ENCODE peak calls at places on chromosomes 16 and 17, in six cellular contexts. O, R, E, Q, V and X are unnamed samples.
A peak's percentile ranks its signal among the peaks of the same experiment; 100 is the strongest.

GRCh38 chr16:977896-978295 is 3.7 kb upstream of the SOX8 start:
- DNase-seq in V (no peak), R (no peak), Q (no peak), E (no peak), O (no peak), X (no peak)

GRCh38 chr17:56801506-56802178 is 32.1 kb downstream of the C17orf67 start:
- DNase-seq in R (no peak), E (no peak), O (no peak), Q (no peak), V (no peak), X (no peak)

GRCh38 chr17:46030752-46031151 is 31.7 kb downstream of the STH start:
- DNase-seq in E (no peak), O (no peak), Q (no peak), R (no peak), V (no peak), X (no peak)

GRCh38 chr17:48037036-48037881 is at the start of gene COPZ2:
- DNase-seq in V (peak; percentile 85), E (no peak), R (peak; percentile 68), O (peak; percentile 69), Q (peak; percentile 87), X (no peak)

GRCh38 chr16:49739381-49739780 is 116.5 kb downstream of the ZNF423 start:
- DNase-seq in E (no peak), V (peak; percentile 55), O (no peak), R (no peak), Q (no peak), X (no peak)

GRCh38 chr17:35214192-35214591 is 20.0 kb upstream of the SLC35G3 start:
- DNase-seq in V (no peak), R (no peak), E (no peak), O (no peak), Q (no peak), X (no peak)

GRCh38 chr17:78873519-78874340 is 29.3 kb downstream of the CEP295NL start:
- DNase-seq in R (no peak), O (no peak), V (peak; percentile 77), E (no peak), Q (no peak), X (no peak)

GRCh38 chr17:63740464-63741181 is 976 bp downstream of the STRADA start:
- DNase-seq in V (peak; percentile 13), Q (no peak), E (no peak), O (no peak), R (no peak), X (no peak)

GRCh38 chr16:19524356-19524865 is 669 bp downstream of the CCP110 start:
- DNase-seq in Q (peak; percentile 66), E (no peak), V (peak; percentile 19), R (no peak), O (no peak), X (no peak)

GRCh38 chr16:29809031-29809747 is 2.8 kb upstream of the PRRT2 start:
- DNase-seq in Q (no peak), V (no peak), R (no peak), O (no peak), E (peak; percentile 74), X (no peak)

GRCh38 chr16:3461120-3461519 is 17.6 kb downstream of the NAA60 start:
- DNase-seq in E (no peak), V (no peak), O (no peak), R (no peak), Q (no peak), X (no peak)

GRCh38 chr17:50263293-50264262 is 10.7 kb upstream of the TMEM92 start:
- DNase-seq in V (peak; percentile 46), E (no peak), O (no peak), Q (no peak), R (peak; percentile 33), X (no peak)

GRCh38 chr17:35084987-35085386 is 21.5 kb upstream of the RFFL start:
- DNase-seq in Q (no peak), E (no peak), O (peak; percentile 21), R (no peak), V (no peak), X (no peak)

GRCh38 chr16:82240111-82240510 is 70.1 kb upstream of the MPHOSPH6 start:
- DNase-seq in Q (no peak), O (no peak), V (no peak), R (no peak), E (no peak), X (no peak)

GRCh38 chr16:2751577-2752034 is 832 bp upstream of the SRRM2 start:
- DNase-seq in V (peak; percentile 89), O (peak; percentile 33), E (no peak), R (no peak), Q (peak; percentile 55), X (no peak)

GRCh38 chr17:55735784-55736405 is 13.2 kb upstream of the TMEM100 start:
- DNase-seq in R (no peak), O (peak; percentile 20), Q (peak; percentile 69), V (peak; percentile 52), E (no peak), X (no peak)

GRCh38 chr16:9296273-9296593 is 204.8 kb downstream of the HAPSTR1 start:
- DNase-seq in V (no peak), E (no peak), O (no peak), R (no peak), Q (no peak), X (no peak)

GRCh38 chr16:50862818-50863672 is 121.2 kb downstream of the CYLD start:
- DNase-seq in E (no peak), V (peak; percentile 45), R (no peak), Q (no peak), O (no peak), X (no peak)

GRCh38 chr16:59686405-59686804 is 952.3 kb upstream of the GOT2 start:
- DNase-seq in O (no peak), E (no peak), R (no peak), Q (no peak), V (no peak), X (no peak)

GRCh38 chr17:45223541-45224528 is 2.1 kb downstream of the FMNL1 start:
- DNase-seq in O (no peak), E (no peak), V (no peak), R (no peak), Q (no peak), X (peak; percentile 37)

GRCh38 chr16:64419832-64420231 is 702.0 kb downstream of the CDH11 start:
- DNase-seq in E (no peak), Q (no peak), R (no peak), O (no peak), V (no peak), X (no peak)

GRCh38 chr17:78838574-78839005 is 2.0 kb downstream of the USP36 start:
- DNase-seq in Q (no peak), R (peak; percentile 61), V (no peak), O (peak; percentile 50), E (no peak), X (no peak)

GRCh38 chr17:82241926-82242697 is 13.3 kb downstream of the SLC16A3 start:
- DNase-seq in E (peak; percentile 71), R (no peak), O (peak; percentile 22), V (peak; percentile 83), Q (peak; percentile 84), X (peak; percentile 57)
- TF ChIP-seq POLR2AphosphoS5 in E (no peak), R (no peak), O (peak; percentile 9), V (peak; percentile 7), Q (no peak), X (peak; percentile 20)

DNA sequence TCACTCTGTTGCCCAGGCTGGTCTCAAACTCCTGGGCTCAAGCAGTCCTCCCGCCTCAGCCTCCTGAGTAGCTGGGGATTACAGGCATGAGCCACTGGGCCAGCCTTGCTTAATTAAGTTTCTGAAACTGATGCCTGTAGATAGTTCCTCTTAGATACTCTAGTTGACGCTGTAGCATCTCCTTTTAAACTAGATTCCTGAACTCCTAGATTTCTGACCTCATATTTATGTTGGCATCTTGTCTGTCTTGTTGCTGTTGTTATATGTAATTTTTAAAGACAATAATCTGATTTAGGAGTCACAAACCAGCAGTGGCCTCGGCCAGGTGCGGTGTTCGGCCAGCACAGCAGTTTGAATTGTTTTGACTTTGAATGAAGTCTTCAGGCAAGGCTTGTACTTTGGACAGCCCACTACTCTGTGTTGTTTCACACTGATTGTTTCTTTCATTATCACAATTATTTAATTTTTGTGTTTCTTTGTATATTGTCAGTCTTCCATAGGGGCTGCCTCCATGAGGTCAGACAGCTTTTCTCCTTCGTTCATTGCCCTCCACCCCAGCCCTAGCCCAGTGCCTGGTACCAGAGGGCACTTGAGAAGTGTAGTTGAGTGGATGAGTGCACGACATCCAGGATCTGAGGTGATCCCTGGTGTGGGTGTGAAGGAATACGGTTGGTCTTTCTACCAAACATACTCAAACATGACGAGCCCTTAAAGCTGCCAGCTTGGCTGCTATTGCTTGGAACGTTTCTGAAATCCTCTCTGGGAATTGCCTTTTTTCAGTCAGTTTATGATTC is 37.7 kb downstream of the DHRS7B start:
- DNase-seq in O (no peak), R (no peak), V (no peak), E (no peak), Q (no peak), X (no peak)
- H3K27ac ChIP-seq in O (no peak overlapping the region), R (no peak overlapping the region), V (no peak overlapping the region), E (no peak overlapping the region), Q (no peak overlapping the region), X (no peak overlapping the region)

GRCh38 chr17:75664099-75664549 is 2.8 kb downstream of the RECQL5 start:
- DNase-seq in Q (no peak), E (no peak), V (no peak), R (no peak), O (no peak), X (no peak)

GRCh38 chr17:75666959-75667790 is at the start of the genes RECQL5 and SAP30BP:
- DNase-seq in R (peak; percentile 98), Q (peak; percentile 99), E (peak; percentile 99), V (peak; percentile 96), O (peak; percentile 98), X (peak; percentile 94)

GRCh38 chr17:75668489-75668888 is 1.4 kb downstream of the SAP30BP start:
- DNase-seq in E (no peak), Q (no peak), O (no peak), V (no peak), R (no peak), X (no peak)

GRCh38 chr17:75667825-75668224 is 687 bp downstream of the SAP30BP start:
- DNase-seq in V (no peak), E (no peak), R (no peak), Q (no peak), O (no peak), X (no peak)

DNA sequence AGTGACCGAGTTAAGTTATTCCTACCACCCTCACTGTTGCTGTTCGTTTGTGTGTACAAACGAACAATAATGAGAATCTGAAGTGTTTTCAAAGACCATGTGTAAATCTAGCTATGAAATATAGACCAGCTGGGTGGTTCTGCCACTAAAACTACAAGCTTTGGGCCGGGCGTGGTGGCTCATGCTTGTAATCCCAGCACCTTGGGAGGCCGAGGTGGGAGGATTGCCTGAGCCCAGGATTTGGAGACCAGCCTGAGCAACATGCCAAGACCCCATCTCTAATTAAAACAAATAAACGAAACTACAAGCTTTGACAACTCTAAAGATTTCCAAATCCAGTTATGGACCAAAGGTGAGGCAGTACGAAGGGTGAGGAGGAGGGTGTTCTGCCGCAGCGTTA is 973 bp downstream of the RECQL5 start:
- DNase-seq in O (no peak), Q (peak; percentile 46), E (no peak), R (no peak), V (no peak), X (no peak)
- H3K4me3 ChIP-seq in O (peak overlapping the region; percentile 98), Q (no peak overlapping the region), E (peak overlapping the region; percentile 88), R (peak overlapping the region; percentile 89), V (peak overlapping the region; percentile 94), X (peak overlapping the region; percentile 98)

GRCh38 chr16:71229344-71229743 is 1.2 kb downstream of the HYDIN start:
- DNase-seq in V (no peak), Q (no peak), R (no peak), E (no peak), O (no peak), X (no peak)

GRCh38 chr16:71225145-71225544 is 5.4 kb downstream of the HYDIN start:
- DNase-seq in Q (no peak), O (no peak), E (no peak), V (no peak), R (no peak), X (no peak)

GRCh38 chr16:71230122-71230845 is at the start of gene HYDIN:
- DNase-seq in Q (no peak), O (peak; percentile 41), V (peak; percentile 91), R (peak; percentile 83), E (peak; percentile 60), X (no peak)

GRCh38 chr16:71226229-71227141 is 4.0 kb downstream of the HYDIN start:
- DNase-seq in R (no peak), Q (no peak), E (no peak), V (no peak), O (no peak), X (no peak)
- TF ChIP-seq POLR2AphosphoS5 in R (no peak), Q (no peak), E (no peak), V (no peak), O (no peak), X (no peak)